ENCODE peak calls at places on chromosomes 5 and 9, in nine cellular contexts. R is Kasumi-1, X is EH, S is NCI-H1930, N is tibial artery, O is epithelial cell of esophagus, U is DMS79, Y is GM12891, Q is KG1. F is an unnamed sample.

GRCh38 chr5:40584054-40584453 is 95.7 kb upstream of the PTGER4 start:
- DNase-seq in R (no peak), X (no peak), S (no peak), N (no peak), O (no peak), U (no peak), Y (no peak), Q (no peak), F (no peak)

GRCh38 chr5:107470007-107470582 is 200.6 kb downstream of the EFNA5 start:
- DNase-seq in R (no peak), X (peak; percentile 46), S (no peak), N (no peak), O (peak; percentile 59), U (no peak), Y (no peak), Q (no peak), F (peak; percentile 84)

GRCh38 chr9:136828474-136829140 is 13.7 kb upstream of the AJM1 start:
- DNase-seq in R (no peak), X (no peak), S (no peak), N (no peak), O (no peak), U (no peak), Y (no peak), Q (no peak), F (peak; percentile 20)

GRCh38 chr9:100072805-100073204 is 26.0 kb downstream of the ERP44 start:
- DNase-seq in R (no peak), X (no peak), S (no peak), N (no peak), O (peak; percentile 16), U (no peak), Y (no peak), Q (no peak), F (no peak)

GRCh38 chr9:109498195-109499060 is at the start of gene PTPN3:
- DNase-seq in R (no peak), X (no peak), S (peak; percentile 36), N (no peak), O (peak; percentile 63), U (no peak), Y (no peak), Q (no peak), F (no peak)

GRCh38 chr9:116008278-116008677 is 145.3 kb upstream of the PAPPA start:
- DNase-seq in R (no peak), X (peak; percentile 48), S (no peak), N (no peak), O (peak; percentile 37), U (no peak), Y (no peak), Q (no peak), F (peak; percentile 74)

GRCh38 chr5:92909545-92909962 is 671.5 kb downstream of the NR2F1-AS1 start:
- DNase-seq in R (peak; percentile 27), X (peak; percentile 13), S (no peak), N (no peak), O (no peak), U (no peak), Y (no peak), Q (no peak), F (no peak)

GRCh38 chr5:125657936-125658335 is 765.3 kb upstream of the GRAMD2B start:
- DNase-seq in R (no peak), X (no peak), S (no peak), N (no peak), O (no peak), U (no peak), Y (no peak), Q (no peak), F (no peak)

GRCh38 chr5:35129276-35129675 is 81.5 kb upstream of the AGXT2 start:
- DNase-seq in R (no peak), X (peak; percentile 93), S (no peak), N (no peak), O (no peak), U (no peak), Y (no peak), Q (no peak), F (peak; percentile 30)

GRCh38 chr9:4366649-4367330 is 66.9 kb upstream of the GLIS3 start:
- DNase-seq in R (peak; percentile 10), X (peak; percentile 70), S (peak; percentile 61), N (no peak), O (peak; percentile 68), U (no peak), Y (no peak), Q (no peak), F (peak; percentile 43)

GRCh38 chr5:72281764-72282499 is 38.1 kb downstream of the MRPS27 start:
- DNase-seq in R (no peak), X (peak; percentile 92), S (peak; percentile 52), N (no peak), O (peak; percentile 11), U (no peak), Y (no peak), Q (no peak), F (no peak)

GRCh38 chr5:138504799-138505198 is 38.2 kb downstream of the ETF1 start:
- DNase-seq in R (no peak), X (no peak), S (no peak), N (peak; percentile 21), O (peak; percentile 99), U (peak; percentile 74), Y (no peak), Q (no peak), F (no peak)

GRCh38 chr5:134547579-134547978 is 22.1 kb downstream of the JADE2 start:
- DNase-seq in R (no peak), X (peak; percentile 82), S (no peak), N (peak; percentile 67), O (peak; percentile 69), U (no peak), Y (no peak), Q (no peak), F (no peak)

GRCh38 chr5:36357391-36357790 is 55.7 kb upstream of the RANBP3L start:
- DNase-seq in R (peak; percentile 83), X (peak; percentile 91), S (no peak), N (no peak), O (no peak), U (no peak), Y (no peak), Q (no peak), F (no peak)

GRCh38 chr9:122387526-122387925 is 16.7 kb downstream of the PTGS1 start:
- DNase-seq in R (no peak), X (no peak), S (no peak), N (no peak), O (no peak), U (no peak), Y (no peak), Q (no peak), F (no peak)